ENCODE peak calls at places on chromosomes 11 and 22, in eight cellular contexts. One of them, this sample, is unnamed.

GRCh38 chr11:128359515-128359914 is 227.8 kb downstream of the ETS1 start:
- DNase-seq in T-cell: no peak
- DNase-seq in DND-41: no peak
- DNase-seq in RPMI8226: no peak
- DNase-seq in GM13976: no peak
- DNase-seq in foreskin fibroblast: peak; percentile 57
- DNase-seq in astrocyte of the cerebellum: no peak
- DNase-seq in GM12865: no peak
- DNase-seq in this sample: no peak

GRCh38 chr11:3949132-3949531 is 93.7 kb downstream of the STIM1 start:
- DNase-seq in T-cell: no peak
- DNase-seq in GM13976: no peak
- DNase-seq in RPMI8226: peak; percentile 68
- DNase-seq in foreskin fibroblast: no peak
- DNase-seq in astrocyte of the cerebellum: no peak
- DNase-seq in DND-41: peak; percentile 75
- DNase-seq in GM12865: peak; percentile 68
- DNase-seq in this sample: no peak

GRCh38 chr11:44731685-44732411 is 5.1 kb downstream of the TSPAN18 start:
- DNase-seq in astrocyte of the cerebellum: no peak
- DNase-seq in GM13976: no peak
- DNase-seq in DND-41: no peak
- DNase-seq in foreskin fibroblast: no peak
- DNase-seq in GM12865: no peak
- DNase-seq in RPMI8226: no peak
- DNase-seq in T-cell: no peak
- DNase-seq in this sample: no peak

GRCh38 chr22:45645526-45646414 is 25.9 kb upstream of the ATXN10 start:
- DNase-seq in foreskin fibroblast: peak; percentile 82
- DNase-seq in GM12865: peak; percentile 76
- DNase-seq in T-cell: peak; percentile 66
- DNase-seq in astrocyte of the cerebellum: no peak
- DNase-seq in RPMI8226: peak; percentile 80
- DNase-seq in DND-41: peak; percentile 75
- DNase-seq in GM13976: peak; percentile 93
- DNase-seq in this sample: peak; percentile 86

GRCh38 chr11:104581246-104581980 is 316.8 kb downstream of the CASP12 start:
- DNase-seq in GM13976: no peak
- DNase-seq in DND-41: no peak
- DNase-seq in T-cell: no peak
- DNase-seq in foreskin fibroblast: peak; percentile 69
- DNase-seq in RPMI8226: no peak
- DNase-seq in astrocyte of the cerebellum: no peak
- DNase-seq in GM12865: no peak
- DNase-seq in this sample: no peak

GRCh38 chr22:50535113-50535512 is 5.3 kb upstream of the TYMP start:
- DNase-seq in GM13976: no peak
- DNase-seq in DND-41: no peak
- DNase-seq in astrocyte of the cerebellum: no peak
- DNase-seq in GM12865: peak; percentile 63
- DNase-seq in T-cell: no peak
- DNase-seq in RPMI8226: no peak
- DNase-seq in foreskin fibroblast: no peak
- DNase-seq in this sample: no peak

GRCh38 chr11:119844808-119845207 is 115.8 kb upstream of the NECTIN1 start:
- DNase-seq in GM12865: no peak
- DNase-seq in RPMI8226: no peak
- DNase-seq in T-cell: no peak
- DNase-seq in astrocyte of the cerebellum: no peak
- DNase-seq in GM13976: no peak
- DNase-seq in DND-41: no peak
- DNase-seq in foreskin fibroblast: no peak
- DNase-seq in this sample: peak; percentile 54

GRCh38 chr11:61452825-61453224 is 22.9 kb downstream of the SDHAF2 start:
- DNase-seq in T-cell: no peak
- DNase-seq in RPMI8226: no peak
- DNase-seq in foreskin fibroblast: no peak
- DNase-seq in GM12865: no peak
- DNase-seq in astrocyte of the cerebellum: no peak
- DNase-seq in GM13976: no peak
- DNase-seq in DND-41: no peak
- DNase-seq in this sample: no peak

GRCh38 chr22:42648368-42649260 is 578 bp downstream of the CYB5R3 start:
- DNase-seq in T-cell: peak; percentile 25
- DNase-seq in astrocyte of the cerebellum: no peak
- DNase-seq in GM13976: peak; percentile 75
- DNase-seq in foreskin fibroblast: peak; percentile 65
- DNase-seq in GM12865: peak; percentile 62
- DNase-seq in RPMI8226: peak; percentile 78
- DNase-seq in DND-41: peak; percentile 32
- DNase-seq in this sample: peak; percentile 78

GRCh38 chr22:47245786-47246185 is 483.3 kb downstream of the TBC1D22A start:
- DNase-seq in foreskin fibroblast: no peak
- DNase-seq in RPMI8226: no peak
- DNase-seq in GM13976: no peak
- DNase-seq in GM12865: no peak
- DNase-seq in T-cell: no peak
- DNase-seq in DND-41: no peak
- DNase-seq in astrocyte of the cerebellum: no peak
- DNase-seq in this sample: no peak

GRCh38 chr22:20466659-20467379 is 28.8 kb downstream of the KLHL22 start:
- DNase-seq in DND-41: no peak
- DNase-seq in RPMI8226: no peak
- DNase-seq in GM13976: no peak
- DNase-seq in GM12865: no peak
- DNase-seq in astrocyte of the cerebellum: no peak
- DNase-seq in T-cell: no peak
- DNase-seq in foreskin fibroblast: no peak
- DNase-seq in this sample: no peak

GRCh38 chr11:35735903-35736302 is 73.3 kb downstream of the TRIM44 start:
- DNase-seq in foreskin fibroblast: no peak
- DNase-seq in GM13976: no peak
- DNase-seq in GM12865: no peak
- DNase-seq in RPMI8226: no peak
- DNase-seq in astrocyte of the cerebellum: no peak
- DNase-seq in T-cell: no peak
- DNase-seq in DND-41: no peak
- DNase-seq in this sample: no peak

GRCh38 chr22:35192121-35192918 is 65.0 kb upstream of the HMGXB4 start:
- DNase-seq in RPMI8226: no peak
- DNase-seq in astrocyte of the cerebellum: no peak
- DNase-seq in DND-41: no peak
- DNase-seq in foreskin fibroblast: peak; percentile 7
- DNase-seq in T-cell: no peak
- DNase-seq in GM12865: no peak
- DNase-seq in GM13976: no peak
- DNase-seq in this sample: no peak

GRCh38 chr11:22624742-22625447 is 728 bp downstream of the FANCF start:
- DNase-seq in RPMI8226: peak; percentile 77
- DNase-seq in foreskin fibroblast: peak; percentile 76
- DNase-seq in astrocyte of the cerebellum: peak; percentile 32
- DNase-seq in DND-41: peak; percentile 74
- DNase-seq in T-cell: peak; percentile 54
- DNase-seq in GM12865: peak; percentile 88
- DNase-seq in GM13976: peak; percentile 61
- DNase-seq in this sample: no peak

GRCh38 chr11:35211952-35212351 is 73.0 kb downstream of the CD44 start:
- DNase-seq in astrocyte of the cerebellum: no peak
- DNase-seq in DND-41: no peak
- DNase-seq in RPMI8226: no peak
- DNase-seq in GM12865: no peak
- DNase-seq in GM13976: no peak
- DNase-seq in T-cell: no peak
- DNase-seq in foreskin fibroblast: peak; percentile 34
- DNase-seq in this sample: no peak

GRCh38 chr11:26344647-26345046 is 12.7 kb downstream of the ANO3 start:
- DNase-seq in foreskin fibroblast: peak; percentile 76
- DNase-seq in DND-41: no peak
- DNase-seq in GM13976: no peak
- DNase-seq in GM12865: no peak
- DNase-seq in T-cell: no peak
- DNase-seq in astrocyte of the cerebellum: no peak
- DNase-seq in RPMI8226: no peak
- DNase-seq in this sample: no peak

This sample was measured in heart left ventricle.